ENCODE peak calls at places on chromosome 11, in six cellular contexts. One of them, this sample, is unnamed.

GRCh38 chr11:66277475-66278391 is at the start of gene CNIH2:
- DNase-seq in NCI-H1436 treated with DMSO at 0.1 percent for 48 hours: no peak
- DNase-seq in activated effector memory CD4-positive, alpha-beta T cell treated with Interleukin-2 at 50 U/mL for 16 hours: peak
- DNase-seq in activated CD4-positive, alpha-beta T cell treated with anti-CD3 and anti-CD28 coated beads for 4 hours: no peak
- DNase-seq in NCI-H2171: no peak
- DNase-seq in astrocyte of the spinal cord: no peak
- DNase-seq in this sample: no peak

GRCh38 chr11:34072041-34072440 is 20.5 kb downstream of the CAPRIN1 start:
- DNase-seq in NCI-H1436 treated with DMSO at 0.1 percent for 48 hours: no peak
- DNase-seq in astrocyte of the spinal cord: no peak
- DNase-seq in activated effector memory CD4-positive, alpha-beta T cell treated with Interleukin-2 at 50 U/mL for 16 hours: no peak
- DNase-seq in activated CD4-positive, alpha-beta T cell treated with anti-CD3 and anti-CD28 coated beads for 4 hours: no peak
- DNase-seq in NCI-H2171: no peak
- DNase-seq in this sample: no peak

GRCh38 chr11:134893810-134894685 is 482.0 kb upstream of the B3GAT1 start:
- DNase-seq in activated CD4-positive, alpha-beta T cell treated with anti-CD3 and anti-CD28 coated beads for 4 hours: no peak
- DNase-seq in NCI-H2171: no peak
- DNase-seq in astrocyte of the spinal cord: no peak
- DNase-seq in activated effector memory CD4-positive, alpha-beta T cell treated with Interleukin-2 at 50 U/mL for 16 hours: no peak
- DNase-seq in NCI-H1436 treated with DMSO at 0.1 percent for 48 hours: no peak
- DNase-seq in this sample: no peak

GRCh38 chr11:71311928-71312510 is 59.6 kb upstream of the SHANK2 start:
- DNase-seq in astrocyte of the spinal cord: no peak
- DNase-seq in NCI-H2171: no peak
- DNase-seq in activated CD4-positive, alpha-beta T cell treated with anti-CD3 and anti-CD28 coated beads for 4 hours: no peak
- DNase-seq in NCI-H1436 treated with DMSO at 0.1 percent for 48 hours: no peak
- DNase-seq in activated effector memory CD4-positive, alpha-beta T cell treated with Interleukin-2 at 50 U/mL for 16 hours: no peak
- DNase-seq in this sample: no peak

GRCh38 chr11:61851900-61852295 is 23.8 kb downstream of the FADS2 start:
- DNase-seq in activated CD4-positive, alpha-beta T cell treated with anti-CD3 and anti-CD28 coated beads for 4 hours: no peak
- DNase-seq in astrocyte of the spinal cord: no peak
- DNase-seq in activated effector memory CD4-positive, alpha-beta T cell treated with Interleukin-2 at 50 U/mL for 16 hours: no peak
- DNase-seq in NCI-H2171: no peak
- DNase-seq in NCI-H1436 treated with DMSO at 0.1 percent for 48 hours: no peak
- DNase-seq in this sample: no peak

GRCh38 chr11:59610289-59610688 is 5.3 kb downstream of the OSBP start:
- DNase-seq in activated CD4-positive, alpha-beta T cell treated with anti-CD3 and anti-CD28 coated beads for 4 hours: no peak
- DNase-seq in NCI-H2171: no peak
- DNase-seq in activated effector memory CD4-positive, alpha-beta T cell treated with Interleukin-2 at 50 U/mL for 16 hours: no peak
- DNase-seq in astrocyte of the spinal cord: no peak
- DNase-seq in NCI-H1436 treated with DMSO at 0.1 percent for 48 hours: no peak
- DNase-seq in this sample: no peak

GRCh38 chr11:7538023-7538422 is 24.2 kb downstream of the PPFIBP2 start:
- DNase-seq in astrocyte of the spinal cord: no peak
- DNase-seq in NCI-H2171: no peak
- DNase-seq in activated CD4-positive, alpha-beta T cell treated with anti-CD3 and anti-CD28 coated beads for 4 hours: no peak
- DNase-seq in NCI-H1436 treated with DMSO at 0.1 percent for 48 hours: no peak
- DNase-seq in activated effector memory CD4-positive, alpha-beta T cell treated with Interleukin-2 at 50 U/mL for 16 hours: peak
- DNase-seq in this sample: no peak

GRCh38 chr11:80167766-80168165 is 726.9 kb upstream of the TENM4 start:
- DNase-seq in astrocyte of the spinal cord: peak
- DNase-seq in activated effector memory CD4-positive, alpha-beta T cell treated with Interleukin-2 at 50 U/mL for 16 hours: no peak
- DNase-seq in NCI-H1436 treated with DMSO at 0.1 percent for 48 hours: no peak
- DNase-seq in activated CD4-positive, alpha-beta T cell treated with anti-CD3 and anti-CD28 coated beads for 4 hours: no peak
- DNase-seq in NCI-H2171: no peak
- DNase-seq in this sample: no peak

GRCh38 chr11:70721006-70721405 is 322.7 kb downstream of the CTTN start:
- DNase-seq in activated effector memory CD4-positive, alpha-beta T cell treated with Interleukin-2 at 50 U/mL for 16 hours: no peak
- DNase-seq in NCI-H1436 treated with DMSO at 0.1 percent for 48 hours: no peak
- DNase-seq in astrocyte of the spinal cord: no peak
- DNase-seq in NCI-H2171: no peak
- DNase-seq in activated CD4-positive, alpha-beta T cell treated with anti-CD3 and anti-CD28 coated beads for 4 hours: no peak
- DNase-seq in this sample: no peak

GRCh38 chr11:64619811-64620285 is 28.8 kb downstream of the SLC22A12 start:
- DNase-seq in activated CD4-positive, alpha-beta T cell treated with anti-CD3 and anti-CD28 coated beads for 4 hours: no peak
- DNase-seq in activated effector memory CD4-positive, alpha-beta T cell treated with Interleukin-2 at 50 U/mL for 16 hours: no peak
- DNase-seq in NCI-H2171: no peak
- DNase-seq in NCI-H1436 treated with DMSO at 0.1 percent for 48 hours: no peak
- DNase-seq in astrocyte of the spinal cord: peak
- DNase-seq in this sample: no peak

GRCh38 chr11:126135182-126136176 is 72.8 kb upstream of the CDON start:
- DNase-seq in astrocyte of the spinal cord: no peak
- DNase-seq in NCI-H2171: no peak
- DNase-seq in activated effector memory CD4-positive, alpha-beta T cell treated with Interleukin-2 at 50 U/mL for 16 hours: no peak
- DNase-seq in activated CD4-positive, alpha-beta T cell treated with anti-CD3 and anti-CD28 coated beads for 4 hours: no peak
- DNase-seq in NCI-H1436 treated with DMSO at 0.1 percent for 48 hours: no peak
- DNase-seq in this sample: no peak

GRCh38 chr11:67411785-67412152 is 3.7 kb upstream of the CARNS1 start:
- DNase-seq in activated CD4-positive, alpha-beta T cell treated with anti-CD3 and anti-CD28 coated beads for 4 hours: no peak
- DNase-seq in activated effector memory CD4-positive, alpha-beta T cell treated with Interleukin-2 at 50 U/mL for 16 hours: no peak
- DNase-seq in NCI-H2171: no peak
- DNase-seq in NCI-H1436 treated with DMSO at 0.1 percent for 48 hours: no peak
- DNase-seq in astrocyte of the spinal cord: no peak
- DNase-seq in this sample: no peak

GRCh38 chr11:118051611-118052461 is 25.0 kb upstream of the TMPRSS4 start:
- DNase-seq in activated CD4-positive, alpha-beta T cell treated with anti-CD3 and anti-CD28 coated beads for 4 hours: peak
- DNase-seq in NCI-H2171: no peak
- DNase-seq in activated effector memory CD4-positive, alpha-beta T cell treated with Interleukin-2 at 50 U/mL for 16 hours: peak
- DNase-seq in NCI-H1436 treated with DMSO at 0.1 percent for 48 hours: no peak
- DNase-seq in astrocyte of the spinal cord: no peak
- DNase-seq in this sample: no peak

GRCh38 chr11:117314840-117315239 is 1.2 kb downstream of the BACE1 start:
- DNase-seq in activated effector memory CD4-positive, alpha-beta T cell treated with Interleukin-2 at 50 U/mL for 16 hours: no peak
- DNase-seq in NCI-H1436 treated with DMSO at 0.1 percent for 48 hours: no peak
- DNase-seq in activated CD4-positive, alpha-beta T cell treated with anti-CD3 and anti-CD28 coated beads for 4 hours: no peak
- DNase-seq in astrocyte of the spinal cord: no peak
- DNase-seq in NCI-H2171: no peak
- DNase-seq in this sample: no peak

GRCh38 chr11:27391336-27392015 is 28.5 kb upstream of the CCDC34 start:
- DNase-seq in astrocyte of the spinal cord: no peak
- DNase-seq in activated CD4-positive, alpha-beta T cell treated with anti-CD3 and anti-CD28 coated beads for 4 hours: no peak
- DNase-seq in NCI-H2171: no peak
- DNase-seq in NCI-H1436 treated with DMSO at 0.1 percent for 48 hours: no peak
- DNase-seq in activated effector memory CD4-positive, alpha-beta T cell treated with Interleukin-2 at 50 U/mL for 16 hours: no peak
- DNase-seq in this sample: no peak

GRCh38 chr11:125886997-125887372 is 483 bp upstream of the HYLS1 start:
- DNase-seq in NCI-H1436 treated with DMSO at 0.1 percent for 48 hours: no peak
- DNase-seq in activated CD4-positive, alpha-beta T cell treated with anti-CD3 and anti-CD28 coated beads for 4 hours: peak
- DNase-seq in NCI-H2171: no peak
- DNase-seq in astrocyte of the spinal cord: no peak
- DNase-seq in activated effector memory CD4-positive, alpha-beta T cell treated with Interleukin-2 at 50 U/mL for 16 hours: no peak
- DNase-seq in this sample: no peak

GRCh38 chr11:85109141-85109540 is 518.0 kb downstream of the DLG2 start:
- DNase-seq in activated effector memory CD4-positive, alpha-beta T cell treated with Interleukin-2 at 50 U/mL for 16 hours: no peak
- DNase-seq in NCI-H2171: no peak
- DNase-seq in NCI-H1436 treated with DMSO at 0.1 percent for 48 hours: no peak
- DNase-seq in activated CD4-positive, alpha-beta T cell treated with anti-CD3 and anti-CD28 coated beads for 4 hours: no peak
- DNase-seq in astrocyte of the spinal cord: no peak
- DNase-seq in this sample: no peak

GRCh38 chr11:1103401-1104360 is 29.0 kb downstream of the MUC2 start:
- DNase-seq in NCI-H2171: no peak
- DNase-seq in astrocyte of the spinal cord: no peak
- DNase-seq in NCI-H1436 treated with DMSO at 0.1 percent for 48 hours: no peak
- DNase-seq in activated effector memory CD4-positive, alpha-beta T cell treated with Interleukin-2 at 50 U/mL for 16 hours: no peak
- DNase-seq in activated CD4-positive, alpha-beta T cell treated with anti-CD3 and anti-CD28 coated beads for 4 hours: no peak
- DNase-seq in this sample: no peak

GRCh38 chr11:103326070-103326794 is 217.0 kb downstream of the DYNC2H1 start:
- DNase-seq in activated effector memory CD4-positive, alpha-beta T cell treated with Interleukin-2 at 50 U/mL for 16 hours: no peak
- DNase-seq in NCI-H1436 treated with DMSO at 0.1 percent for 48 hours: no peak
- DNase-seq in NCI-H2171: no peak
- DNase-seq in activated CD4-positive, alpha-beta T cell treated with anti-CD3 and anti-CD28 coated beads for 4 hours: peak
- DNase-seq in astrocyte of the spinal cord: peak
- DNase-seq in this sample: peak

GRCh38 chr11:126104420-126104819 is 41.8 kb upstream of the CDON start:
- DNase-seq in NCI-H1436 treated with DMSO at 0.1 percent for 48 hours: no peak
- DNase-seq in NCI-H2171: peak
- DNase-seq in activated CD4-positive, alpha-beta T cell treated with anti-CD3 and anti-CD28 coated beads for 4 hours: no peak
- DNase-seq in activated effector memory CD4-positive, alpha-beta T cell treated with Interleukin-2 at 50 U/mL for 16 hours: no peak
- DNase-seq in astrocyte of the spinal cord: no peak
- DNase-seq in this sample: no peak

GRCh38 chr11:66045177-66045639 is 3.8 kb downstream of the GAL3ST3 start:
- DNase-seq in activated CD4-positive, alpha-beta T cell treated with anti-CD3 and anti-CD28 coated beads for 4 hours: peak
- DNase-seq in activated effector memory CD4-positive, alpha-beta T cell treated with Interleukin-2 at 50 U/mL for 16 hours: peak
- DNase-seq in NCI-H2171: peak
- DNase-seq in astrocyte of the spinal cord: peak
- DNase-seq in NCI-H1436 treated with DMSO at 0.1 percent for 48 hours: no peak
- DNase-seq in this sample: no peak

GRCh38 chr11:3983101-3983500 is 111.5 kb upstream of the RRM1 start:
- DNase-seq in astrocyte of the spinal cord: no peak
- DNase-seq in activated CD4-positive, alpha-beta T cell treated with anti-CD3 and anti-CD28 coated beads for 4 hours: no peak
- DNase-seq in NCI-H1436 treated with DMSO at 0.1 percent for 48 hours: no peak
- DNase-seq in activated effector memory CD4-positive, alpha-beta T cell treated with Interleukin-2 at 50 U/mL for 16 hours: no peak
- DNase-seq in NCI-H2171: no peak
- DNase-seq in this sample: no peak

GRCh38 chr11:59891781-59892181 is 13.2 kb downstream of the OOSP3 start:
- DNase-seq in astrocyte of the spinal cord: no peak
- DNase-seq in activated CD4-positive, alpha-beta T cell treated with anti-CD3 and anti-CD28 coated beads for 4 hours: no peak
- DNase-seq in activated effector memory CD4-positive, alpha-beta T cell treated with Interleukin-2 at 50 U/mL for 16 hours: no peak
- DNase-seq in NCI-H1436 treated with DMSO at 0.1 percent for 48 hours: no peak
- DNase-seq in NCI-H2171: no peak
- DNase-seq in this sample: no peak

GRCh38 chr11:1691027-1691877 is 5.7 kb upstream of the KRTAP5-6 start:
- DNase-seq in astrocyte of the spinal cord: no peak
- DNase-seq in activated CD4-positive, alpha-beta T cell treated with anti-CD3 and anti-CD28 coated beads for 4 hours: no peak
- DNase-seq in activated effector memory CD4-positive, alpha-beta T cell treated with Interleukin-2 at 50 U/mL for 16 hours: no peak
- DNase-seq in NCI-H1436 treated with DMSO at 0.1 percent for 48 hours: no peak
- DNase-seq in NCI-H2171: no peak
- DNase-seq in this sample: no peak

GRCh38 chr11:128552783-128553661 is 34.3 kb downstream of the ETS1 start:
- DNase-seq in NCI-H2171: no peak
- DNase-seq in activated effector memory CD4-positive, alpha-beta T cell treated with Interleukin-2 at 50 U/mL for 16 hours: no peak
- DNase-seq in astrocyte of the spinal cord: peak
- DNase-seq in activated CD4-positive, alpha-beta T cell treated with anti-CD3 and anti-CD28 coated beads for 4 hours: no peak
- DNase-seq in NCI-H1436 treated with DMSO at 0.1 percent for 48 hours: no peak
- DNase-seq in this sample: no peak

GRCh38 chr11:540583-541432 is 3.5 kb downstream of the LRRC56 start:
- DNase-seq in NCI-H1436 treated with DMSO at 0.1 percent for 48 hours: no peak
- DNase-seq in NCI-H2171: no peak
- DNase-seq in activated effector memory CD4-positive, alpha-beta T cell treated with Interleukin-2 at 50 U/mL for 16 hours: no peak
- DNase-seq in astrocyte of the spinal cord: no peak
- DNase-seq in activated CD4-positive, alpha-beta T cell treated with anti-CD3 and anti-CD28 coated beads for 4 hours: no peak
- DNase-seq in this sample: no peak

GRCh38 chr11:66126808-66127555 is 56.9 kb downstream of the PACS1 start:
- DNase-seq in astrocyte of the spinal cord: peak
- DNase-seq in activated CD4-positive, alpha-beta T cell treated with anti-CD3 and anti-CD28 coated beads for 4 hours: peak
- DNase-seq in NCI-H2171: no peak
- DNase-seq in activated effector memory CD4-positive, alpha-beta T cell treated with Interleukin-2 at 50 U/mL for 16 hours: peak
- DNase-seq in NCI-H1436 treated with DMSO at 0.1 percent for 48 hours: no peak
- DNase-seq in this sample: no peak

GRCh38 chr11:119584193-119585037 is 144.6 kb downstream of the NECTIN1 start:
- DNase-seq in NCI-H2171: peak
- DNase-seq in astrocyte of the spinal cord: peak
- DNase-seq in activated effector memory CD4-positive, alpha-beta T cell treated with Interleukin-2 at 50 U/mL for 16 hours: no peak
- DNase-seq in NCI-H1436 treated with DMSO at 0.1 percent for 48 hours: peak
- DNase-seq in activated CD4-positive, alpha-beta T cell treated with anti-CD3 and anti-CD28 coated beads for 4 hours: no peak
- DNase-seq in this sample: peak

GRCh38 chr11:57604289-57605010 is 7.0 kb downstream of the SERPING1 start:
- DNase-seq in activated CD4-positive, alpha-beta T cell treated with anti-CD3 and anti-CD28 coated beads for 4 hours: no peak
- DNase-seq in NCI-H1436 treated with DMSO at 0.1 percent for 48 hours: no peak
- DNase-seq in NCI-H2171: no peak
- DNase-seq in activated effector memory CD4-positive, alpha-beta T cell treated with Interleukin-2 at 50 U/mL for 16 hours: no peak
- DNase-seq in astrocyte of the spinal cord: no peak
- DNase-seq in this sample: no peak

GRCh38 chr11:559712-560304 is 730 bp downstream of the LMNTD2 start:
- DNase-seq in activated CD4-positive, alpha-beta T cell treated with anti-CD3 and anti-CD28 coated beads for 4 hours: no peak
- DNase-seq in NCI-H2171: no peak
- DNase-seq in astrocyte of the spinal cord: no peak
- DNase-seq in activated effector memory CD4-positive, alpha-beta T cell treated with Interleukin-2 at 50 U/mL for 16 hours: no peak
- DNase-seq in NCI-H1436 treated with DMSO at 0.1 percent for 48 hours: no peak
- DNase-seq in this sample: no peak

GRCh38 chr11:44886765-44887164 is 63.9 kb downstream of the TP53I11 start:
- DNase-seq in astrocyte of the spinal cord: peak
- DNase-seq in NCI-H1436 treated with DMSO at 0.1 percent for 48 hours: no peak
- DNase-seq in activated CD4-positive, alpha-beta T cell treated with anti-CD3 and anti-CD28 coated beads for 4 hours: no peak
- DNase-seq in NCI-H2171: no peak
- DNase-seq in activated effector memory CD4-positive, alpha-beta T cell treated with Interleukin-2 at 50 U/mL for 16 hours: no peak
- DNase-seq in this sample: no peak

GRCh38 chr11:77449060-77449521 is 24.8 kb downstream of the PAK1 start:
- DNase-seq in activated effector memory CD4-positive, alpha-beta T cell treated with Interleukin-2 at 50 U/mL for 16 hours: no peak
- DNase-seq in activated CD4-positive, alpha-beta T cell treated with anti-CD3 and anti-CD28 coated beads for 4 hours: no peak
- DNase-seq in astrocyte of the spinal cord: no peak
- DNase-seq in NCI-H1436 treated with DMSO at 0.1 percent for 48 hours: no peak
- DNase-seq in NCI-H2171: no peak
- DNase-seq in this sample: no peak

GRCh38 chr11:118358071-118358470 is 1.3 kb upstream of the UBE4A start:
- DNase-seq in NCI-H1436 treated with DMSO at 0.1 percent for 48 hours: no peak
- DNase-seq in NCI-H2171: no peak
- DNase-seq in astrocyte of the spinal cord: no peak
- DNase-seq in activated effector memory CD4-positive, alpha-beta T cell treated with Interleukin-2 at 50 U/mL for 16 hours: no peak
- DNase-seq in activated CD4-positive, alpha-beta T cell treated with anti-CD3 and anti-CD28 coated beads for 4 hours: no peak
- DNase-seq in this sample: no peak

GRCh38 chr11:13119928-13120520 is 110.9 kb downstream of the RASSF10 start:
- DNase-seq in activated CD4-positive, alpha-beta T cell treated with anti-CD3 and anti-CD28 coated beads for 4 hours: no peak
- DNase-seq in activated effector memory CD4-positive, alpha-beta T cell treated with Interleukin-2 at 50 U/mL for 16 hours: no peak
- DNase-seq in NCI-H2171: peak
- DNase-seq in NCI-H1436 treated with DMSO at 0.1 percent for 48 hours: peak
- DNase-seq in astrocyte of the spinal cord: no peak
- DNase-seq in this sample: no peak

GRCh38 chr11:43576834-43577521 is 103.6 kb upstream of the HSD17B12 start:
- DNase-seq in NCI-H2171: no peak
- DNase-seq in astrocyte of the spinal cord: peak
- DNase-seq in activated effector memory CD4-positive, alpha-beta T cell treated with Interleukin-2 at 50 U/mL for 16 hours: no peak
- DNase-seq in NCI-H1436 treated with DMSO at 0.1 percent for 48 hours: no peak
- DNase-seq in activated CD4-positive, alpha-beta T cell treated with anti-CD3 and anti-CD28 coated beads for 4 hours: no peak
- DNase-seq in this sample: no peak

GRCh38 chr11:117670924-117671323 is 126.1 kb downstream of the DSCAML1 start:
- DNase-seq in astrocyte of the spinal cord: no peak
- DNase-seq in activated effector memory CD4-positive, alpha-beta T cell treated with Interleukin-2 at 50 U/mL for 16 hours: no peak
- DNase-seq in NCI-H2171: no peak
- DNase-seq in activated CD4-positive, alpha-beta T cell treated with anti-CD3 and anti-CD28 coated beads for 4 hours: no peak
- DNase-seq in NCI-H1436 treated with DMSO at 0.1 percent for 48 hours: no peak
- DNase-seq in this sample: no peak

GRCh38 chr11:104328514-104328912 is 164.6 kb upstream of the PDGFD start:
- DNase-seq in activated CD4-positive, alpha-beta T cell treated with anti-CD3 and anti-CD28 coated beads for 4 hours: no peak
- DNase-seq in activated effector memory CD4-positive, alpha-beta T cell treated with Interleukin-2 at 50 U/mL for 16 hours: no peak
- DNase-seq in astrocyte of the spinal cord: no peak
- DNase-seq in NCI-H2171: no peak
- DNase-seq in NCI-H1436 treated with DMSO at 0.1 percent for 48 hours: no peak
- DNase-seq in this sample: no peak

GRCh38 chr11:64407221-64407620 is 48.3 kb downstream of the RPS6KA4 start:
- DNase-seq in NCI-H2171: no peak
- DNase-seq in activated effector memory CD4-positive, alpha-beta T cell treated with Interleukin-2 at 50 U/mL for 16 hours: no peak
- DNase-seq in NCI-H1436 treated with DMSO at 0.1 percent for 48 hours: no peak
- DNase-seq in activated CD4-positive, alpha-beta T cell treated with anti-CD3 and anti-CD28 coated beads for 4 hours: no peak
- DNase-seq in astrocyte of the spinal cord: no peak
- DNase-seq in this sample: no peak

GRCh38 chr11:28512143-28512756 is 404.1 kb downstream of the METTL15 start:
- DNase-seq in activated CD4-positive, alpha-beta T cell treated with anti-CD3 and anti-CD28 coated beads for 4 hours: no peak
- DNase-seq in NCI-H1436 treated with DMSO at 0.1 percent for 48 hours: no peak
- DNase-seq in NCI-H2171: no peak
- DNase-seq in activated effector memory CD4-positive, alpha-beta T cell treated with Interleukin-2 at 50 U/mL for 16 hours: no peak
- DNase-seq in astrocyte of the spinal cord: no peak
- DNase-seq in this sample: no peak

This sample was measured in NCI-H2081 treated with DMSO at 0.1 percent for 48 hours.